ENCODE peak calls at places on chromosomes 5 and 9, in five cellular contexts. D is H9, Q is mesendoderm, B is H1, Z is neuronal stem cell. H is an unnamed sample.
A peak's percentile ranks its signal among the peaks of the same experiment; 100 is the strongest.

GRCh38 chr9:127426756-127427155 is 2.6 kb downstream of the ZNF79 start:
- DNase-seq in D (no peak), Q (no peak), B (no peak), Z (no peak), H (no peak)

GRCh38 chr9:105062222-105062850 is 134.4 kb upstream of the ABCA1 start:
- DNase-seq in D (no peak), Q (no peak), B (no peak), Z (no peak), H (no peak)

GRCh38 chr5:62621280-62621679 is 42.7 kb downstream of the LRRC70 start:
- DNase-seq in D (peak; percentile 92), Q (peak; percentile 94), B (peak; percentile 74), Z (peak; percentile 36), H (no peak)

GRCh38 chr5:96572864-96573512 is 89.2 kb upstream of the CAST start:
- DNase-seq in D (no peak), Q (no peak), B (no peak), Z (no peak), H (peak; percentile 99)

GRCh38 chr5:15326932-15327331 is 173.0 kb upstream of the FBXL7 start:
- DNase-seq in D (no peak), Q (no peak), B (no peak), Z (no peak), H (no peak)

GRCh38 chr9:96209407-96210031 is 92.5 kb downstream of the HSD17B3 start:
- DNase-seq in D (no peak), Q (no peak), B (no peak), Z (no peak), H (peak; percentile 50)

GRCh38 chr9:17627641-17628040 is 48.8 kb downstream of the SH3GL2 start:
- DNase-seq in D (no peak), Q (no peak), B (no peak), Z (no peak), H (peak; percentile 67)

GRCh38 chr5:10331341-10331796 is 22.1 kb upstream of the MARCHF6 start:
- DNase-seq in D (no peak), Q (no peak), B (no peak), Z (no peak), H (peak; percentile 82)

GRCh38 chr5:72407541-72407940 is 87.4 kb downstream of the PTCD2 start:
- DNase-seq in D (no peak), Q (no peak), B (no peak), Z (no peak), H (peak; percentile 47)

GRCh38 chr5:72407078-72407477 is 86.9 kb downstream of the PTCD2 start:
- DNase-seq in D (no peak), Q (no peak), B (no peak), Z (no peak), H (no peak)

GRCh38 chr5:72410896-72411295 is 90.7 kb downstream of the PTCD2 start:
- DNase-seq in D (no peak), Q (no peak), B (no peak), Z (no peak), H (peak; percentile 70)

GRCh38 chr5:72408602-72409001 is 88.4 kb downstream of the PTCD2 start:
- DNase-seq in D (no peak), Q (no peak), B (no peak), Z (no peak), H (peak; percentile 17)

DNA sequence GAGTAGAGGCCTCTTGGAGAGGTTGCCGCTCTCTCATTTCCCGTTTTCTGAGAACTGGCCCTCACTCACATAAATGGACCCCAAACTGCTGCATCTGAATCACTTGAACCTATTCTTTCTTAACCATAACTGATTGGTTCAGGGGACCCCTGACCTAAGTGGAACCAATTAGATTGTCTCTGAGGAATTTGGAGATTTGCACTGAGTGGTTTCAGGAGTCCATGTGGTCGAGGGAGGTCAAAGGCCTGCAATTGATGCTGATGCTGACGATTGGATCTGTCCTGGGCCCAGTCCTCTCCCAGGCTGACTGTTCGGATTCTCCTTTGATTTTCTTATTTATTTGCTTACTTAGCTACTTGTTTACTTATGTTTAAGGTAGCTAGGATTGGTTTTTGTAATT is 88.0 kb downstream of the PTCD2 start:
- DNase-seq in D (no peak), Q (no peak), B (no peak), Z (no peak), H (no peak)
- H2AK5ac ChIP-seq in D (no peak overlapping the region), Q (no peak overlapping the region), B (no peak overlapping the region), Z (no peak overlapping the region), H (no peak overlapping the region)

DNA sequence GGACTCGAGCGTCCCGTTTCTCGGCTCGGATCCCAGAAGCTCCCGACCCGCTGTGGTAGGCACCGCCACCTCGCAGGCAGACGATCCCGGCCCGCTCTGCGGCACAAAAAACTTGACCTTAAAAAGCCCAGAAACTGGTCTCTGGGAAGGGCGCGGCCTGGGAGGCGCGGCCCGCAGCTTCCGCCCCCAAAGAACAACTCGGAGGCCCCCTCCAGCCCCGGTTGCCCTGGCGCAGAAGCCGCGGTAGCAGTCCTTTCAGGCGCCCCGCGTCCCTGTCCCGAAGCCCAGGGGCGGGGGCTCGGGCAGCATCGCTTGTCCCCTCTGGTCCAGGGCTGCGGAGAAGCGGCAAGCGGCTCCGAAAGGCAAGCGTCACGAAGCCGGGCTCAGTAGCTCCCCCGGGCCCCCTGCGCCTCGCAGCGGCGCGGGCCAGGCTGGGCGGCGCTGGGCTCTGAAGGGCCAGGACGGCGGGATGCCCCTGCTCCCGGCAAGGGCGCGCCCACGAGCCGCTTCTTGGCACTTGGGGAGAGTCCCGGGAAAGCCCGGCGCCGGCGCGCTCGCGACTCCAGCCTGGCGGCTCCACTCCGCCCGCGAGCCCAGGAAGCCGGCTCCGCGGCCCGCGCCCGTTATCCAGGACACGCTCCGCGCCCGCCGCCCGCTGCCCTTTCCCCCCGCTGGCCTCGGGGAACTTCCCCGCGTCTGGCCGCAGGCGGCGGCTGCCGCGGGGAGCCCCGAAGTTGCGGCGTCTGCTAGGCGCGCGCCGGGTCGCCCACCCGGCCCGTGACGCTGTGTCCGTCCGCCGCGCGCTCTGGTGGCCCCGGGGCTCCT is at the start of gene GCNT4:
- DNase-seq in D (peak; percentile 51), Q (peak; percentile 69), B (peak; percentile 69), Z (peak; percentile 51), H (peak; percentile 36)
- H2AK5ac ChIP-seq in D (no peak within 1 kb of the TSS), Q (no peak within 1 kb of the TSS), B (no peak within 1 kb of the TSS), Z (no peak within 1 kb of the TSS), H (peak within 1 kb of the TSS; percentile 41)

DNA sequence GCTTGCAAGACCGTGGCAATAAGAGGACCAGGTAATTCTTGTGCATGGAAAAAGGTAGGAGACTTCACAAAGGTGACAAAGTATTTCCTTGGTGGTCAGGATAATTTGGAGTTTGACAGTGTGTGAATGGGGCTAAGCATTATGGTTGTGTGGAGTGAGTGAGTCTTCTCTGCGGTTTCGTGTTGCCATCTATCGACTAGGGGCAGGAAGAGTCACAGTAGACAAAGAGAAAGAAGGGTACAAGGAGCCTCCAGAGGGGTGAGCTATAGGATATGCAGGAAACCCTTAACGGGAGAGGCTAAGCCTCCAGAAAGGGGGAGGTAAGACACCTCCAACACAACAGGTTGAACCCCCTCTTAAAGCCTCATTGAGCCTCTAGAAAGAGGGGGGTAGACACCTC is 64.0 kb upstream of the RANBP6 start:
- DNase-seq in D (no peak), Q (peak; percentile 53), B (no peak), Z (no peak), H (no peak)
- H2AK5ac ChIP-seq in D (no peak overlapping the region), Q (peak overlapping the region; percentile 98), B (peak overlapping the region; percentile 93), Z (no peak overlapping the region), H (no peak overlapping the region)

GRCh38 chr9:87109182-87109581 is 161.9 kb upstream of the GAS1 start:
- DNase-seq in D (no peak), Q (no peak), B (no peak), Z (no peak), H (peak; percentile 36)

GRCh38 chr9:87109851-87110250 is 162.5 kb upstream of the GAS1 start:
- DNase-seq in D (no peak), Q (no peak), B (no peak), Z (no peak), H (peak; percentile 72)

GRCh38 chr9:87111010-87111409 is 163.7 kb upstream of the GAS1 start:
- DNase-seq in D (no peak), Q (no peak), B (no peak), Z (no peak), H (no peak)

GRCh38 chr9:87108639-87109038 is 161.3 kb upstream of the GAS1 start:
- DNase-seq in D (no peak), Q (no peak), B (no peak), Z (no peak), H (no peak)

DNA sequence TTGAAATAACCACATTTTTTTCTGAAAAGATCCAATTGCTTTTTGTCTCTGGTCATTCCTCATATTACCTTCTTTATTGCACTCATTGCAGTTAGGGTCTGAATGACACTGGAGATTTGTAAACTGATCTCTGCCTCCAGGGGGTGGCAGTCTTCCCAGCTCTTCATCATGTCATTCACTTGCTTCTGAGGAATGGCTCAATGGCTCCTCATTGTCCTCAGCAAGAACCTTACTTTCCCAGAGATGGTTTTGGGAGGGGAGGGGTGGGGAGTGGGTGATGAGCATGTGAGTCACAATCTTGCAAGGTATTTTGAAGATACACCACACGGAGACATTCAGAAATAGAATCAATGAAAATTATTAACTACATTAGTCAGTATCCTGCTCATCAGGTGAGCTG is 159.8 kb upstream of the GAS1 start:
- DNase-seq in D (peak; percentile 57), Q (peak; percentile 74), B (no peak), Z (no peak), H (peak; percentile 29)
- H2AK5ac ChIP-seq in D (no peak overlapping the region), Q (no peak overlapping the region), B (no peak overlapping the region), Z (no peak overlapping the region), H (peak overlapping the region; percentile 21)

GRCh38 chr9:112443200-112443599 is 43.4 kb upstream of the KIAA1958 start:
- DNase-seq in D (no peak), Q (peak; percentile 7), B (no peak), Z (no peak), H (peak; percentile 15)
- H2AK5ac ChIP-seq in D (no peak overlapping the region), Q (no peak overlapping the region), B (no peak overlapping the region), Z (no peak overlapping the region), H (no peak overlapping the region)

GRCh38 chr5:177592010-177592834 is at the start of gene TMED9:
- DNase-seq in D (peak; percentile 93), Q (peak; percentile 94), B (peak; percentile 91), Z (peak; percentile 70), H (peak; percentile 82)
- H2AK5ac ChIP-seq in D (no peak within 1 kb of the TSS), Q (no peak within 1 kb of the TSS), B (no peak within 1 kb of the TSS), Z (peak within 1 kb of the TSS; percentile 96), H (peak within 1 kb of the TSS; percentile 98)